ENCODE peak calls at places on chromosome 7, in seven cellular contexts. One of them, this sample, is unnamed.

GRCh38 chr7:23713285-23714235 is 3.5 kb downstream of the STK31 start:
- DNase-seq in tibial nerve: no peak
- DNase-seq in lower leg skin: no peak
- DNase-seq in IMR-90: peak; percentile 90
- DNase-seq in transverse colon: no peak
- DNase-seq in ovary: no peak
- DNase-seq in HCT116: no peak
- DNase-seq in this sample: no peak

GRCh38 chr7:45580053-45580872 is 6.1 kb downstream of the ADCY1 start:
- DNase-seq in tibial nerve: no peak
- DNase-seq in IMR-90: no peak
- DNase-seq in transverse colon: no peak
- DNase-seq in ovary: no peak
- DNase-seq in lower leg skin: peak; percentile 63
- DNase-seq in HCT116: no peak
- DNase-seq in this sample: no peak

GRCh38 chr7:125848157-125848556 is 918.5 kb upstream of the POT1 start:
- DNase-seq in HCT116: no peak
- DNase-seq in ovary: no peak
- DNase-seq in transverse colon: no peak
- DNase-seq in IMR-90: no peak
- DNase-seq in lower leg skin: no peak
- DNase-seq in tibial nerve: no peak
- DNase-seq in this sample: no peak

GRCh38 chr7:36749282-36749960 is 25.1 kb upstream of the AOAH start:
- DNase-seq in transverse colon: no peak
- DNase-seq in HCT116: no peak
- DNase-seq in ovary: no peak
- DNase-seq in tibial nerve: no peak
- DNase-seq in IMR-90: peak; percentile 10
- DNase-seq in lower leg skin: no peak
- DNase-seq in this sample: no peak

GRCh38 chr7:87450706-87451105 is 24.8 kb downstream of the ABCB4 start:
- DNase-seq in transverse colon: no peak
- DNase-seq in IMR-90: no peak
- DNase-seq in HCT116: no peak
- DNase-seq in lower leg skin: no peak
- DNase-seq in ovary: no peak
- DNase-seq in tibial nerve: no peak
- DNase-seq in this sample: no peak

GRCh38 chr7:28685660-28686417 is 272.3 kb downstream of the TRIL start:
- DNase-seq in IMR-90: peak; percentile 99
- DNase-seq in tibial nerve: peak; percentile 98
- DNase-seq in transverse colon: peak; percentile 87
- DNase-seq in HCT116: peak; percentile 65
- DNase-seq in lower leg skin: peak; percentile 97
- DNase-seq in ovary: peak; percentile 93
- DNase-seq in this sample: peak; percentile 82

GRCh38 chr7:100215895-100216294 is 3.9 kb upstream of the PVRIG start:
- DNase-seq in tibial nerve: peak; percentile 38
- DNase-seq in ovary: peak; percentile 49
- DNase-seq in IMR-90: peak; percentile 37
- DNase-seq in transverse colon: no peak
- DNase-seq in HCT116: no peak
- DNase-seq in lower leg skin: no peak
- DNase-seq in this sample: no peak

GRCh38 chr7:155422151-155422550 is 35.8 kb upstream of the EN2 start:
- DNase-seq in transverse colon: no peak
- DNase-seq in IMR-90: no peak
- DNase-seq in HCT116: no peak
- DNase-seq in lower leg skin: no peak
- DNase-seq in tibial nerve: no peak
- DNase-seq in ovary: no peak
- DNase-seq in this sample: no peak

GRCh38 chr7:158072889-158073730 is 514.5 kb downstream of the PTPRN2 start:
- DNase-seq in IMR-90: no peak
- DNase-seq in HCT116: no peak
- DNase-seq in transverse colon: no peak
- DNase-seq in ovary: no peak
- DNase-seq in tibial nerve: no peak
- DNase-seq in lower leg skin: no peak
- DNase-seq in this sample: no peak

GRCh38 chr7:124171068-124171467 is 138.2 kb upstream of the TMEM229A start:
- DNase-seq in transverse colon: no peak
- DNase-seq in IMR-90: peak; percentile 62
- DNase-seq in HCT116: peak; percentile 15
- DNase-seq in ovary: no peak
- DNase-seq in tibial nerve: no peak
- DNase-seq in lower leg skin: no peak
- DNase-seq in this sample: no peak

GRCh38 chr7:125773113-125773800 is 843.6 kb upstream of the POT1 start:
- DNase-seq in lower leg skin: no peak
- DNase-seq in tibial nerve: no peak
- DNase-seq in ovary: no peak
- DNase-seq in HCT116: no peak
- DNase-seq in IMR-90: no peak
- DNase-seq in transverse colon: no peak
- DNase-seq in this sample: no peak

GRCh38 chr7:128550920-128551319 is 74.4 kb downstream of the METTL2B start:
- DNase-seq in IMR-90: no peak
- DNase-seq in ovary: no peak
- DNase-seq in tibial nerve: no peak
- DNase-seq in transverse colon: no peak
- DNase-seq in lower leg skin: no peak
- DNase-seq in HCT116: no peak
- DNase-seq in this sample: no peak

GRCh38 chr7:106421181-106421762 is 136.5 kb upstream of the NAMPT start:
- DNase-seq in tibial nerve: peak; percentile 80
- DNase-seq in IMR-90: peak; percentile 95
- DNase-seq in ovary: peak; percentile 86
- DNase-seq in HCT116: no peak
- DNase-seq in lower leg skin: peak; percentile 94
- DNase-seq in transverse colon: peak; percentile 55
- DNase-seq in this sample: no peak

GRCh38 chr7:26461508-26461907 is 169.8 kb downstream of the SNX10 start:
- DNase-seq in tibial nerve: no peak
- DNase-seq in IMR-90: no peak
- DNase-seq in lower leg skin: no peak
- DNase-seq in HCT116: no peak
- DNase-seq in ovary: no peak
- DNase-seq in transverse colon: no peak
- DNase-seq in this sample: no peak

GRCh38 chr7:137681657-137682562 is 164.9 kb downstream of the DGKI start:
- DNase-seq in tibial nerve: no peak
- DNase-seq in ovary: no peak
- DNase-seq in transverse colon: no peak
- DNase-seq in lower leg skin: no peak
- DNase-seq in IMR-90: peak; percentile 92
- DNase-seq in HCT116: no peak
- DNase-seq in this sample: no peak

GRCh38 chr7:47190462-47190861 is 391.4 kb downstream of the TNS3 start:
- DNase-seq in lower leg skin: no peak
- DNase-seq in ovary: no peak
- DNase-seq in tibial nerve: no peak
- DNase-seq in IMR-90: no peak
- DNase-seq in HCT116: no peak
- DNase-seq in transverse colon: no peak
- DNase-seq in this sample: no peak

GRCh38 chr7:66281678-66282593 is 76.8 kb downstream of the TPST1 start:
- DNase-seq in HCT116: peak; percentile 13
- DNase-seq in tibial nerve: no peak
- DNase-seq in transverse colon: no peak
- DNase-seq in lower leg skin: peak; percentile 85
- DNase-seq in IMR-90: peak; percentile 98
- DNase-seq in ovary: no peak
- DNase-seq in this sample: peak; percentile 16

GRCh38 chr7:36904802-36905201 is 180.5 kb upstream of the AOAH start:
- DNase-seq in lower leg skin: no peak
- DNase-seq in IMR-90: no peak
- DNase-seq in transverse colon: no peak
- DNase-seq in ovary: no peak
- DNase-seq in tibial nerve: no peak
- DNase-seq in HCT116: no peak
- DNase-seq in this sample: no peak

GRCh38 chr7:55132550-55132889 is 113.7 kb downstream of the EGFR start:
- DNase-seq in transverse colon: no peak
- DNase-seq in IMR-90: no peak
- DNase-seq in ovary: no peak
- DNase-seq in HCT116: no peak
- DNase-seq in tibial nerve: no peak
- DNase-seq in lower leg skin: no peak
- DNase-seq in this sample: no peak

GRCh38 chr7:75578081-75578480 is 86.0 kb downstream of the SPDYE5 start:
- DNase-seq in IMR-90: no peak
- DNase-seq in ovary: no peak
- DNase-seq in lower leg skin: no peak
- DNase-seq in transverse colon: no peak
- DNase-seq in HCT116: no peak
- DNase-seq in tibial nerve: no peak
- DNase-seq in this sample: no peak

GRCh38 chr7:116577320-116577871 is 52.6 kb downstream of the CAV1 start:
- DNase-seq in IMR-90: peak; percentile 62
- DNase-seq in ovary: no peak
- DNase-seq in HCT116: no peak
- DNase-seq in tibial nerve: no peak
- DNase-seq in lower leg skin: no peak
- DNase-seq in transverse colon: no peak
- DNase-seq in this sample: no peak

GRCh38 chr7:111746950-111747349 is 184.7 kb upstream of the IMMP2L start:
- DNase-seq in lower leg skin: no peak
- DNase-seq in HCT116: no peak
- DNase-seq in IMR-90: no peak
- DNase-seq in transverse colon: no peak
- DNase-seq in ovary: no peak
- DNase-seq in tibial nerve: no peak
- DNase-seq in this sample: no peak

GRCh38 chr7:136874393-136875032 is 6.1 kb downstream of the CHRM2 start:
- DNase-seq in transverse colon: no peak
- DNase-seq in ovary: no peak
- DNase-seq in HCT116: peak; percentile 2
- DNase-seq in lower leg skin: no peak
- DNase-seq in IMR-90: peak; percentile 73
- DNase-seq in tibial nerve: no peak
- DNase-seq in this sample: peak; percentile 2

GRCh38 chr7:77289387-77289786 is 89.8 kb upstream of the FGL2 start:
- DNase-seq in IMR-90: no peak
- DNase-seq in lower leg skin: no peak
- DNase-seq in transverse colon: no peak
- DNase-seq in tibial nerve: no peak
- DNase-seq in HCT116: no peak
- DNase-seq in ovary: no peak
- DNase-seq in this sample: no peak

GRCh38 chr7:125412890-125413665 is 483.5 kb upstream of the POT1 start:
- DNase-seq in transverse colon: no peak
- DNase-seq in ovary: no peak
- DNase-seq in lower leg skin: no peak
- DNase-seq in IMR-90: no peak
- DNase-seq in tibial nerve: no peak
- DNase-seq in HCT116: no peak
- DNase-seq in this sample: no peak

GRCh38 chr7:97346349-97346748 is 228.9 kb downstream of the SDHAF3 start:
- DNase-seq in ovary: no peak
- DNase-seq in HCT116: no peak
- DNase-seq in IMR-90: no peak
- DNase-seq in tibial nerve: no peak
- DNase-seq in lower leg skin: no peak
- DNase-seq in transverse colon: no peak
- DNase-seq in this sample: no peak

GRCh38 chr7:129605038-129605437 is 6.5 kb upstream of the NRF1 start:
- DNase-seq in tibial nerve: no peak
- DNase-seq in HCT116: no peak
- DNase-seq in lower leg skin: no peak
- DNase-seq in ovary: no peak
- DNase-seq in IMR-90: no peak
- DNase-seq in transverse colon: no peak
- DNase-seq in this sample: no peak
- TF ChIP-seq POLR2A in tibial nerve: no peak
- TF ChIP-seq POLR2A in HCT116: no peak
- TF ChIP-seq POLR2A in lower leg skin: no peak
- TF ChIP-seq POLR2A in ovary: no peak
- TF ChIP-seq POLR2A in IMR-90: no peak
- TF ChIP-seq POLR2A in transverse colon: no peak
- TF ChIP-seq POLR2A in this sample: no peak

GRCh38 chr7:131021460-131021859 is 287.5 kb upstream of the KLF14 start:
- DNase-seq in IMR-90: no peak
- DNase-seq in HCT116: no peak
- DNase-seq in ovary: no peak
- DNase-seq in lower leg skin: no peak
- DNase-seq in tibial nerve: no peak
- DNase-seq in transverse colon: no peak
- DNase-seq in this sample: no peak
- TF ChIP-seq POLR2A in IMR-90: no peak
- TF ChIP-seq POLR2A in HCT116: no peak
- TF ChIP-seq POLR2A in ovary: no peak
- TF ChIP-seq POLR2A in lower leg skin: no peak
- TF ChIP-seq POLR2A in tibial nerve: no peak
- TF ChIP-seq POLR2A in transverse colon: no peak
- TF ChIP-seq POLR2A in this sample: no peak

DNA sequence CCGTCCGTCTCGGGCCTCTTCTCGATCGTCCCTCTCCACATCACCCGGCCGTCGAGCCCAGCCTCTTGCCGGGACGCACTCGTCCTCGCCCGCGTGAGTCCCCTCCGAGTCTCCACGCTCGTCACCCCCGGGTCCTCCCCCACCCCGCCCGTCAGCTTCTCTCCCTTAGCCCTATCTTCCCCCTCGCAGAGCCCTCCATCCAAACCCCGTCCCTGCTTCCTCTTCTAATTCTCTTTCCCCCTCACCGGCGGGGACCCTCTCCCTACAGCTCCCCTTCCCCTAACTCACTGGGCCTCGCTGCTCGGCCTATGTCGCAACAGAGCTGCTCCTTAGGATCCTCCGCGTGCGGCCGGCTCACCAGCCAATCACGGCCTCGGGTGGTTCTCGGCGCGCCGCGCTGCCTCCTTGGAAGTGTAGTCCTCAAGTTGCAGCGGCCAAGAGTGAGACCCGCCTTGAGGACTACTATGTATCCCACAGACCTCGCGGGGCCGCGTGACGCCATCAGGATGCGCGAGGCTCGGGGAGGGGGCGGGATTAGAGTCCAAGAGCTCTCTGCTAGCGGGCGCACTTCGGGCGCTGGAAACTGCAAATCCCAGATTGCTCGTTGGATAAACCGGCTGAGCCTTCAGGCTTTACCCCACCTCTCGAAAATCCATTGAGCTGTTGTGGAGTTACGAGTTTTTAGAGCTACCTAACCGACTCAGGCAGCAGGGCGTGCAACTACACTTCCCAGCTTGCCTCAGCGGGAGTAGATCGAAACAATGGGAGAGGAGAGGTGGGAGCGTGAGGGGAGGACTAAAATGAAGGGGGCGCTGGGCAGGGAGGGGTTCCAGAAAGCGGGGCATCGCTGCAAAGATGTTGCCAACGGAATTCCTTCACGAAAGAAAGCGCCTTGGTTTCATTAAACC is at the start of gene ABCF2:
- DNase-seq in transverse colon: peak; percentile 99
- DNase-seq in IMR-90: peak; percentile 99
- DNase-seq in tibial nerve: peak; percentile 100
- DNase-seq in ovary: peak; percentile 98
- DNase-seq in lower leg skin: peak; percentile 100
- DNase-seq in HCT116: peak; percentile 98
- DNase-seq in this sample: peak; percentile 99
- TF ChIP-seq POLR2A in transverse colon: peak; percentile 74
- TF ChIP-seq POLR2A in IMR-90: peak; percentile 77
- TF ChIP-seq POLR2A in tibial nerve: peak; percentile 52
- TF ChIP-seq POLR2A in ovary: peak; percentile 67
- TF ChIP-seq POLR2A in lower leg skin: no peak
- TF ChIP-seq POLR2A in HCT116: peak; percentile 54
- TF ChIP-seq POLR2A in this sample: peak; percentile 57

GRCh38 chr7:5703572-5704533 is 77.6 kb downstream of the RNF216 start:
- DNase-seq in IMR-90: no peak
- DNase-seq in ovary: no peak
- DNase-seq in lower leg skin: no peak
- DNase-seq in tibial nerve: no peak
- DNase-seq in transverse colon: no peak
- DNase-seq in HCT116: no peak
- DNase-seq in this sample: peak; percentile 12
- TF ChIP-seq POLR2A in IMR-90: no peak
- TF ChIP-seq POLR2A in ovary: no peak
- TF ChIP-seq POLR2A in lower leg skin: no peak
- TF ChIP-seq POLR2A in tibial nerve: no peak
- TF ChIP-seq POLR2A in transverse colon: no peak
- TF ChIP-seq POLR2A in HCT116: no peak
- TF ChIP-seq POLR2A in this sample: no peak